ENCODE peak calls at places on chromosomes 13 and 19, in six cellular contexts. C is RPMI8226; O is activated T-helper 1 cell treated with anti-CD3 and anti-CD28 coated beads, Interleukin-2, amount 50 U/mL, for 16 hours; N is SIG-M5; Q is type B pancreatic cell; I is NCI-H1092 treated with DMSO at 0.1 percent for 48 hours. D is an unnamed sample.

GRCh38 chr19:33040994-33041827 is 23.5 kb downstream of the RHPN2 start:
- DNase-seq in N (no peak), C (no peak), I (no peak), Q (no peak), O (no peak), D (no peak)

GRCh38 chr13:38283346-38283745 is 66.3 kb upstream of the UFM1 start:
- DNase-seq in C (no peak), O (no peak), Q (no peak), I (no peak), N (no peak), D (no peak)

GRCh38 chr13:112773601-112774447 is 84.0 kb downstream of the ATP11A start:
- DNase-seq in O (no peak), N (no peak), Q (no peak), I (no peak), C (no peak), D (no peak)

GRCh38 chr13:21478881-21479808 is 20.0 kb upstream of the ZDHHC20 start:
- DNase-seq in Q (no peak), I (peak), C (peak), O (no peak), N (no peak), D (no peak)

GRCh38 chr19:37953576-37954303 is 46.7 kb downstream of the SIPA1L3 start:
- DNase-seq in O (no peak), C (no peak), I (no peak), Q (no peak), N (no peak), D (no peak)

GRCh38 chr13:33125821-33126570 is 109.8 kb downstream of the KL start:
- DNase-seq in O (no peak), C (no peak), Q (no peak), N (no peak), I (no peak), D (no peak)

GRCh38 chr13:32246468-32246867 is 68.7 kb downstream of the ZAR1L start:
- DNase-seq in I (peak), O (no peak), Q (no peak), C (peak), N (peak), D (no peak)

GRCh38 chr13:109211616-109212015 is 574.8 kb downstream of the IRS2 start:
- DNase-seq in C (no peak), N (no peak), O (no peak), I (no peak), Q (no peak), D (peak)

GRCh38 chr13:106109391-106109791 is 426.1 kb downstream of the EFNB2 start:
- DNase-seq in N (no peak), C (no peak), O (no peak), I (no peak), Q (no peak), D (no peak)

GRCh38 chr19:11330103-11330502 is 9.4 kb downstream of the RAB3D start:
- DNase-seq in O (no peak), Q (no peak), N (no peak), I (no peak), C (no peak), D (no peak)

GRCh38 chr19:15702590-15702930 is 25.3 kb upstream of the OR10H2 start:
- DNase-seq in I (peak), N (peak), O (no peak), C (peak), Q (no peak), D (no peak)

D was measured in mesothelial cell of epicardium.